ENCODE peak calls at places on chromosomes 13 and 19, in nine cellular contexts. One of them, this sample, is unnamed.
A peak's percentile ranks its signal among the peaks of the same experiment; 100 is the strongest.

GRCh38 chr13:91726666-91727065 is 328.2 kb downstream of the GPC5 start:
- DNase-seq in thoracic aorta: no peak
- DNase-seq in PC-3: no peak
- DNase-seq in DND-41: no peak
- DNase-seq in body of pancreas: no peak
- DNase-seq in tibial artery: no peak
- DNase-seq in heart left ventricle: no peak
- DNase-seq in heart right ventricle: no peak
- DNase-seq in spleen: no peak
- DNase-seq in this sample: no peak

GRCh38 chr19:34734601-34735103 is 609 bp downstream of the ZNF181 start:
- DNase-seq in thoracic aorta: no peak
- DNase-seq in PC-3: no peak
- DNase-seq in DND-41: no peak
- DNase-seq in body of pancreas: peak; percentile 85
- DNase-seq in tibial artery: no peak
- DNase-seq in heart left ventricle: no peak
- DNase-seq in heart right ventricle: no peak
- DNase-seq in spleen: no peak
- DNase-seq in this sample: no peak

GRCh38 chr19:4582980-4583842 is 23.7 kb upstream of the SEMA6B start:
- DNase-seq in thoracic aorta: no peak
- DNase-seq in PC-3: peak; percentile 63
- DNase-seq in DND-41: no peak
- DNase-seq in body of pancreas: no peak
- DNase-seq in tibial artery: no peak
- DNase-seq in heart left ventricle: no peak
- DNase-seq in heart right ventricle: no peak
- DNase-seq in spleen: peak; percentile 80
- DNase-seq in this sample: no peak

GRCh38 chr13:19601749-19602725 is 31.4 kb upstream of the MPHOSPH8 start:
- DNase-seq in thoracic aorta: no peak
- DNase-seq in PC-3: peak; percentile 72
- DNase-seq in DND-41: no peak
- DNase-seq in body of pancreas: peak; percentile 32
- DNase-seq in tibial artery: no peak
- DNase-seq in heart left ventricle: peak; percentile 36
- DNase-seq in heart right ventricle: peak; percentile 38
- DNase-seq in spleen: peak; percentile 82
- DNase-seq in this sample: peak; percentile 12

GRCh38 chr13:30837227-30838159 is 68.6 kb upstream of the MEDAG start:
- DNase-seq in thoracic aorta: no peak
- DNase-seq in PC-3: no peak
- DNase-seq in DND-41: no peak
- DNase-seq in body of pancreas: no peak
- DNase-seq in tibial artery: no peak
- DNase-seq in heart left ventricle: no peak
- DNase-seq in heart right ventricle: no peak
- DNase-seq in spleen: no peak
- DNase-seq in this sample: no peak

GRCh38 chr19:32924200-32924599 is 47.6 kb downstream of the CEP89 start:
- DNase-seq in thoracic aorta: no peak
- DNase-seq in PC-3: peak; percentile 40
- DNase-seq in DND-41: no peak
- DNase-seq in body of pancreas: peak; percentile 8
- DNase-seq in tibial artery: no peak
- DNase-seq in heart left ventricle: no peak
- DNase-seq in heart right ventricle: no peak
- DNase-seq in spleen: no peak
- DNase-seq in this sample: no peak

GRCh38 chr19:58170860-58171259 is 12.0 kb upstream of the ZNF274 start:
- DNase-seq in thoracic aorta: no peak
- DNase-seq in PC-3: peak; percentile 59
- DNase-seq in DND-41: no peak
- DNase-seq in body of pancreas: no peak
- DNase-seq in tibial artery: no peak
- DNase-seq in heart left ventricle: no peak
- DNase-seq in heart right ventricle: no peak
- DNase-seq in spleen: no peak
- DNase-seq in this sample: no peak

GRCh38 chr13:72453161-72453560 is 274.3 kb downstream of the MZT1 start:
- DNase-seq in thoracic aorta: no peak
- DNase-seq in PC-3: no peak
- DNase-seq in DND-41: no peak
- DNase-seq in body of pancreas: no peak
- DNase-seq in tibial artery: no peak
- DNase-seq in heart left ventricle: no peak
- DNase-seq in heart right ventricle: no peak
- DNase-seq in spleen: no peak
- DNase-seq in this sample: no peak

GRCh38 chr13:72004975-72005374 is 138.0 kb upstream of the DACH1 start:
- DNase-seq in thoracic aorta: no peak
- DNase-seq in PC-3: peak; percentile 71
- DNase-seq in DND-41: no peak
- DNase-seq in body of pancreas: no peak
- DNase-seq in tibial artery: no peak
- DNase-seq in heart left ventricle: no peak
- DNase-seq in heart right ventricle: no peak
- DNase-seq in spleen: no peak
- DNase-seq in this sample: no peak

GRCh38 chr13:50352720-50353491 is 337.7 kb downstream of the KCNRG start:
- DNase-seq in thoracic aorta: no peak
- DNase-seq in PC-3: no peak
- DNase-seq in DND-41: no peak
- DNase-seq in body of pancreas: no peak
- DNase-seq in tibial artery: no peak
- DNase-seq in heart left ventricle: no peak
- DNase-seq in heart right ventricle: no peak
- DNase-seq in spleen: no peak
- DNase-seq in this sample: no peak

GRCh38 chr13:50357586-50358118 is 342.4 kb downstream of the KCNRG start:
- DNase-seq in thoracic aorta: no peak
- DNase-seq in PC-3: peak; percentile 90
- DNase-seq in DND-41: no peak
- DNase-seq in body of pancreas: peak; percentile 92
- DNase-seq in tibial artery: no peak
- DNase-seq in heart left ventricle: peak; percentile 39
- DNase-seq in heart right ventricle: no peak
- DNase-seq in spleen: no peak
- DNase-seq in this sample: no peak

GRCh38 chr13:50355797-50356196 is 340.6 kb downstream of the KCNRG start:
- DNase-seq in thoracic aorta: no peak
- DNase-seq in PC-3: no peak
- DNase-seq in DND-41: no peak
- DNase-seq in body of pancreas: no peak
- DNase-seq in tibial artery: no peak
- DNase-seq in heart left ventricle: no peak
- DNase-seq in heart right ventricle: no peak
- DNase-seq in spleen: no peak
- DNase-seq in this sample: no peak

GRCh38 chr13:50357136-50357535 is 341.9 kb downstream of the KCNRG start:
- DNase-seq in thoracic aorta: no peak
- DNase-seq in PC-3: no peak
- DNase-seq in DND-41: no peak
- DNase-seq in body of pancreas: no peak
- DNase-seq in tibial artery: no peak
- DNase-seq in heart left ventricle: no peak
- DNase-seq in heart right ventricle: no peak
- DNase-seq in spleen: no peak
- DNase-seq in this sample: no peak

DNA sequence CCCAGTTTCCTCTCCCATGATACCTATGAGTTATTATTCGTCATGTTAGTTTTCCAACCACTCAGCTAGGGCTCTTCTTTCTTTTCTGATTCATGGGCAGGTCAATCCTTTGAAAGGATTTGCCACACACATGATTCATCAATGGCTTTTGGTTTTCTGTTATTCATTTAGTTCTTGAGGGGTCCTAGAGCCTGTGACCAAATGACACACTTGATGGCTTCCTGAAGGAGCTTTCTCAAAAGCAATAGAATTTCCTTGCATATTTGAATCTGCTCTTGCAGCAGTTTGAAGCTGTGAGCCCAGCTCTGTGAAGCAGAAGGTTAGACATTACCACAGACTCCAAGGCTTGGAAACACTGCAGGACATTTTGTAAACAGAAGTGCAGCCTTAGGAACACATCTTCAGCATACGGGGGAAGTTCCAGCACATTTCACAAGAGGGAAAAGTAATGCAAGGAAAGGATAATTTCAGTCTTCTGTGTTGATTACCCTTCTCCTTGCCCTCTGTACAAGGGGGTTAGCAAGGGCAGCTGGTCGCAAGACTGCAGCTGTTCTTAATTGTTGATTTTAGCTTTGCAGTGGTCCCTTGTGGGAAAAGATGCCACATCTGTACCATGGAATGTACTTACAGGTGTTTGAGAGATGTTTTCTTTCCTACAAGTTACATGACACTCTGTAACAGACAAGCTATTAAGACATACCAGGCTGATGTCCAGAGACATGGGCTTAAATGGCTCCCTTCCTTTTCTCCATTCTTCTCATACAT is 338.6 kb downstream of the KCNRG start:
- DNase-seq in thoracic aorta: no peak
- DNase-seq in PC-3: peak; percentile 74
- DNase-seq in DND-41: no peak
- DNase-seq in body of pancreas: no peak
- DNase-seq in tibial artery: no peak
- DNase-seq in heart left ventricle: no peak
- DNase-seq in heart right ventricle: no peak
- DNase-seq in spleen: no peak
- DNase-seq in this sample: no peak
- H3K27ac ChIP-seq in thoracic aorta: no peak overlapping the region
- H3K27ac ChIP-seq in PC-3: peak overlapping the region; percentile 86
- H3K27ac ChIP-seq in DND-41: no peak overlapping the region
- H3K27ac ChIP-seq in body of pancreas: no peak overlapping the region
- H3K27ac ChIP-seq in tibial artery: no peak overlapping the region
- H3K27ac ChIP-seq in heart left ventricle: no peak overlapping the region
- H3K27ac ChIP-seq in heart right ventricle: no peak overlapping the region
- H3K27ac ChIP-seq in spleen: no peak overlapping the region
- H3K27ac ChIP-seq in this sample: no peak overlapping the region

GRCh38 chr19:53612762-53613526 is 18.9 kb upstream of the DPRX start:
- DNase-seq in thoracic aorta: no peak
- DNase-seq in PC-3: peak; percentile 7
- DNase-seq in DND-41: no peak
- DNase-seq in body of pancreas: peak; percentile 3
- DNase-seq in tibial artery: no peak
- DNase-seq in heart left ventricle: no peak
- DNase-seq in heart right ventricle: no peak
- DNase-seq in spleen: no peak
- DNase-seq in this sample: no peak
- H3K4me3 ChIP-seq in thoracic aorta: no peak overlapping the region
- H3K4me3 ChIP-seq in PC-3: no peak overlapping the region
- H3K4me3 ChIP-seq in DND-41: no peak overlapping the region
- H3K4me3 ChIP-seq in body of pancreas: no peak overlapping the region
- H3K4me3 ChIP-seq in tibial artery: no peak overlapping the region
- H3K4me3 ChIP-seq in heart left ventricle: no peak overlapping the region
- H3K4me3 ChIP-seq in heart right ventricle: no peak overlapping the region
- H3K4me3 ChIP-seq in spleen: no peak overlapping the region
- H3K4me3 ChIP-seq in this sample: no peak overlapping the region

GRCh38 chr19:36054733-36055686 is at the start of gene WDR62:
- DNase-seq in thoracic aorta: peak; percentile 81
- DNase-seq in PC-3: peak; percentile 84
- DNase-seq in DND-41: peak; percentile 96
- DNase-seq in body of pancreas: peak; percentile 93
- DNase-seq in tibial artery: peak; percentile 91
- DNase-seq in heart left ventricle: peak; percentile 93
- DNase-seq in heart right ventricle: peak; percentile 94
- DNase-seq in spleen: peak; percentile 96
- DNase-seq in this sample: no peak

GRCh38 chr19:36054119-36054732 is at the start of gene THAP8:
- DNase-seq in thoracic aorta: peak; percentile 99
- DNase-seq in PC-3: peak; percentile 95
- DNase-seq in DND-41: peak; percentile 100
- DNase-seq in body of pancreas: peak; percentile 100
- DNase-seq in tibial artery: peak; percentile 100
- DNase-seq in heart left ventricle: peak; percentile 100
- DNase-seq in heart right ventricle: peak; percentile 100
- DNase-seq in spleen: peak; percentile 100
- DNase-seq in this sample: peak; percentile 100

GRCh38 chr19:36051236-36051635 is 2.8 kb downstream of the THAP8 start:
- DNase-seq in thoracic aorta: no peak
- DNase-seq in PC-3: no peak
- DNase-seq in DND-41: no peak
- DNase-seq in body of pancreas: no peak
- DNase-seq in tibial artery: no peak
- DNase-seq in heart left ventricle: no peak
- DNase-seq in heart right ventricle: no peak
- DNase-seq in spleen: no peak
- DNase-seq in this sample: no peak

GRCh38 chr19:36049080-36049698 is 4.9 kb downstream of the THAP8 start:
- DNase-seq in thoracic aorta: no peak
- DNase-seq in PC-3: peak; percentile 1
- DNase-seq in DND-41: no peak
- DNase-seq in body of pancreas: no peak
- DNase-seq in tibial artery: no peak
- DNase-seq in heart left ventricle: no peak
- DNase-seq in heart right ventricle: no peak
- DNase-seq in spleen: no peak
- DNase-seq in this sample: no peak

DNA sequence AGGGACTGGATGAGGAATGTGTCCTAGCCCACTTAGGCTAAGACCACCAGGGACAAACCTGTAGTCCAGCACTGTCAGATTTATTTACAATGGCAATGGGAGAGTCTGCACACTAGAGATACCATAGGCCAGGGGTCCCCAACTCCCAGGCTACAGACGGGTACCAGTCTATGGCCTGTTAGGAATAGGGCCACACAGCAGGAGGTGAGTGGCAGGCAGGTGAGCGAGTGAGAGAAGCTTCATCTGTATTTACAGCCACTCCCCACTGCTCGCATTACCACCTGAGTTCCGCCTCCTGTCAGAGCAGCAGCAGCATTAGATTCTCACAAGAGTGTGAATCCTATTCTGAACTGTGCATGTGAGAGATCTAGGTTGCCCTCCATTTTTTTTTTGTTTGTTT is 2.4 kb downstream of the THAP8 start:
- DNase-seq in thoracic aorta: no peak
- DNase-seq in PC-3: no peak
- DNase-seq in DND-41: no peak
- DNase-seq in body of pancreas: no peak
- DNase-seq in tibial artery: no peak
- DNase-seq in heart left ventricle: no peak
- DNase-seq in heart right ventricle: no peak
- DNase-seq in spleen: no peak
- DNase-seq in this sample: no peak
- H3K36me3 ChIP-seq in thoracic aorta: no peaks in the 10 kb centered on the region
- H3K36me3 ChIP-seq in PC-3: no peaks in the 10 kb centered on the region
- H3K36me3 ChIP-seq in DND-41: peaks cover 6% of the 10 kb centered on the region
- H3K36me3 ChIP-seq in body of pancreas: no peaks in the 10 kb centered on the region
- H3K36me3 ChIP-seq in tibial artery: no peaks in the 10 kb centered on the region
- H3K36me3 ChIP-seq in heart left ventricle: no peaks in the 10 kb centered on the region
- H3K36me3 ChIP-seq in heart right ventricle: no peaks in the 10 kb centered on the region
- H3K36me3 ChIP-seq in spleen: no peaks in the 10 kb centered on the region
- H3K36me3 ChIP-seq in this sample: no peaks in the 10 kb centered on the region

DNA sequence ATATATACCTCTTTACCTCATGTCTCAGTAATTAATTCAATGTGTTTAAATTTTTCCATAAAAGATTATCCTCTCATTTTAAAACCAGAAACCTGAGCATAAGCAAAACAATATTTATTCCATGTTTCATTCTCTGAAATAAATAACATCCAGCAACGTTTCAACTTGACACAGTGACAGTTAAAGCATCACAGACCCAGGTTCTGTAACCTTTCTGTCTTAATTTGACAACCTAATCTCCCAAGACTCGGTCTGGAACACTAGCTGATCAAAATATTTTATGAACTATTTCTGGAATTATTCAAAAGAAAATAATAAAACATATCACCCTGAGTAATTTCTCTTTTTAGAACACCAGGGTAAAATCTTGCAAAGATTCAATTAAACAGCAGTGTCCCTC is 40.3 kb downstream of the KCTD12 start:
- DNase-seq in thoracic aorta: no peak
- DNase-seq in PC-3: no peak
- DNase-seq in DND-41: no peak
- DNase-seq in body of pancreas: no peak
- DNase-seq in tibial artery: no peak
- DNase-seq in heart left ventricle: no peak
- DNase-seq in heart right ventricle: no peak
- DNase-seq in spleen: no peak
- DNase-seq in this sample: no peak
- H3K27ac ChIP-seq in thoracic aorta: peak overlapping the region; percentile 62
- H3K27ac ChIP-seq in PC-3: no peak overlapping the region
- H3K27ac ChIP-seq in DND-41: no peak overlapping the region
- H3K27ac ChIP-seq in body of pancreas: no peak overlapping the region
- H3K27ac ChIP-seq in tibial artery: no peak overlapping the region
- H3K27ac ChIP-seq in heart left ventricle: no peak overlapping the region
- H3K27ac ChIP-seq in heart right ventricle: no peak overlapping the region
- H3K27ac ChIP-seq in spleen: no peak overlapping the region
- H3K27ac ChIP-seq in this sample: no peak overlapping the region